ENCODE peak calls at places on chromosomes 13 and 19, in ten cellular contexts. One of them, this sample, is unnamed.

GRCh38 chr19:48726573-48726972 is 7.0 kb upstream of the MAMSTR start:
- DNase-seq in NCI-H774: no peak
- DNase-seq in thoracic aorta: no peak
- DNase-seq in right lobe of liver: no peak
- DNase-seq in stimulated activated CD4-positive, alpha-beta T cell treated with anti-CD3 and anti-CD28 coated beads, Interleukin-1b, Interleukin-23, amount 100 ng/mL, for 1 hour: no peak
- DNase-seq in ecto neural progenitor cell: no peak
- DNase-seq in activated CD8-positive, alpha-beta memory T cell treated with anti-CD3 and anti-CD28 coated beads, Interleukin-2, amount 50 U/mL, for 4 hours: no peak
- DNase-seq in CD4-positive, alpha-beta T cell: no peak
- DNase-seq in left ventricle myocardium inferior: no peak
- DNase-seq in stimulated activated CD8-positive, alpha-beta memory T cell treated with anti-CD3 and anti-CD28 coated beads, Interleukin-15, amount 100 ng/mL, for 48 hours: no peak
- DNase-seq in this sample: no peak

GRCh38 chr19:48746738-48747575 is at the start of gene IZUMO1:
- DNase-seq in left ventricle myocardium inferior: peak
- DNase-seq in NCI-H774: no peak
- DNase-seq in stimulated activated CD8-positive, alpha-beta memory T cell treated with anti-CD3 and anti-CD28 coated beads, Interleukin-15, amount 100 ng/mL, for 48 hours: peak
- DNase-seq in ecto neural progenitor cell: peak
- DNase-seq in activated CD8-positive, alpha-beta memory T cell treated with anti-CD3 and anti-CD28 coated beads, Interleukin-2, amount 50 U/mL, for 4 hours: no peak
- DNase-seq in CD4-positive, alpha-beta T cell: peak
- DNase-seq in stimulated activated CD4-positive, alpha-beta T cell treated with anti-CD3 and anti-CD28 coated beads, Interleukin-1b, Interleukin-23, amount 100 ng/mL, for 1 hour: no peak
- DNase-seq in thoracic aorta: peak
- DNase-seq in right lobe of liver: peak
- DNase-seq in this sample: no peak

GRCh38 chr19:55146078-55146647 is 2.8 kb downstream of the TNNT1 start:
- DNase-seq in right lobe of liver: no peak
- DNase-seq in thoracic aorta: no peak
- DNase-seq in left ventricle myocardium inferior: no peak
- DNase-seq in stimulated activated CD8-positive, alpha-beta memory T cell treated with anti-CD3 and anti-CD28 coated beads, Interleukin-15, amount 100 ng/mL, for 48 hours: no peak
- DNase-seq in ecto neural progenitor cell: no peak
- DNase-seq in stimulated activated CD4-positive, alpha-beta T cell treated with anti-CD3 and anti-CD28 coated beads, Interleukin-1b, Interleukin-23, amount 100 ng/mL, for 1 hour: no peak
- DNase-seq in NCI-H774: peak
- DNase-seq in activated CD8-positive, alpha-beta memory T cell treated with anti-CD3 and anti-CD28 coated beads, Interleukin-2, amount 50 U/mL, for 4 hours: no peak
- DNase-seq in CD4-positive, alpha-beta T cell: no peak
- DNase-seq in this sample: no peak

GRCh38 chr19:29775575-29775900 is 36.3 kb upstream of the CCNE1 start:
- DNase-seq in CD4-positive, alpha-beta T cell: no peak
- DNase-seq in activated CD8-positive, alpha-beta memory T cell treated with anti-CD3 and anti-CD28 coated beads, Interleukin-2, amount 50 U/mL, for 4 hours: no peak
- DNase-seq in NCI-H774: no peak
- DNase-seq in stimulated activated CD4-positive, alpha-beta T cell treated with anti-CD3 and anti-CD28 coated beads, Interleukin-1b, Interleukin-23, amount 100 ng/mL, for 1 hour: no peak
- DNase-seq in ecto neural progenitor cell: no peak
- DNase-seq in left ventricle myocardium inferior: no peak
- DNase-seq in stimulated activated CD8-positive, alpha-beta memory T cell treated with anti-CD3 and anti-CD28 coated beads, Interleukin-15, amount 100 ng/mL, for 48 hours: no peak
- DNase-seq in right lobe of liver: no peak
- DNase-seq in thoracic aorta: no peak
- DNase-seq in this sample: no peak

GRCh38 chr19:55189424-55189823 is 9.3 kb upstream of the SYT5 start:
- DNase-seq in right lobe of liver: no peak
- DNase-seq in ecto neural progenitor cell: no peak
- DNase-seq in CD4-positive, alpha-beta T cell: no peak
- DNase-seq in NCI-H774: no peak
- DNase-seq in thoracic aorta: no peak
- DNase-seq in activated CD8-positive, alpha-beta memory T cell treated with anti-CD3 and anti-CD28 coated beads, Interleukin-2, amount 50 U/mL, for 4 hours: no peak
- DNase-seq in stimulated activated CD8-positive, alpha-beta memory T cell treated with anti-CD3 and anti-CD28 coated beads, Interleukin-15, amount 100 ng/mL, for 48 hours: no peak
- DNase-seq in stimulated activated CD4-positive, alpha-beta T cell treated with anti-CD3 and anti-CD28 coated beads, Interleukin-1b, Interleukin-23, amount 100 ng/mL, for 1 hour: no peak
- DNase-seq in left ventricle myocardium inferior: peak
- DNase-seq in this sample: no peak

GRCh38 chr13:44305845-44306244 is 67.8 kb upstream of the SERP2 start:
- DNase-seq in activated CD8-positive, alpha-beta memory T cell treated with anti-CD3 and anti-CD28 coated beads, Interleukin-2, amount 50 U/mL, for 4 hours: no peak
- DNase-seq in NCI-H774: peak
- DNase-seq in stimulated activated CD8-positive, alpha-beta memory T cell treated with anti-CD3 and anti-CD28 coated beads, Interleukin-15, amount 100 ng/mL, for 48 hours: no peak
- DNase-seq in thoracic aorta: no peak
- DNase-seq in left ventricle myocardium inferior: no peak
- DNase-seq in right lobe of liver: no peak
- DNase-seq in ecto neural progenitor cell: no peak
- DNase-seq in stimulated activated CD4-positive, alpha-beta T cell treated with anti-CD3 and anti-CD28 coated beads, Interleukin-1b, Interleukin-23, amount 100 ng/mL, for 1 hour: no peak
- DNase-seq in CD4-positive, alpha-beta T cell: no peak
- DNase-seq in this sample: no peak

GRCh38 chr19:16462757-16463250 is 9.0 kb downstream of the EPS15L1 start:
- DNase-seq in ecto neural progenitor cell: no peak
- DNase-seq in CD4-positive, alpha-beta T cell: no peak
- DNase-seq in right lobe of liver: peak
- DNase-seq in NCI-H774: no peak
- DNase-seq in activated CD8-positive, alpha-beta memory T cell treated with anti-CD3 and anti-CD28 coated beads, Interleukin-2, amount 50 U/mL, for 4 hours: no peak
- DNase-seq in left ventricle myocardium inferior: peak
- DNase-seq in thoracic aorta: no peak
- DNase-seq in stimulated activated CD8-positive, alpha-beta memory T cell treated with anti-CD3 and anti-CD28 coated beads, Interleukin-15, amount 100 ng/mL, for 48 hours: no peak
- DNase-seq in stimulated activated CD4-positive, alpha-beta T cell treated with anti-CD3 and anti-CD28 coated beads, Interleukin-1b, Interleukin-23, amount 100 ng/mL, for 1 hour: no peak
- DNase-seq in this sample: no peak

GRCh38 chr13:76823969-76824368 is 62.2 kb downstream of the KCTD12 start:
- DNase-seq in right lobe of liver: no peak
- DNase-seq in ecto neural progenitor cell: no peak
- DNase-seq in stimulated activated CD8-positive, alpha-beta memory T cell treated with anti-CD3 and anti-CD28 coated beads, Interleukin-15, amount 100 ng/mL, for 48 hours: no peak
- DNase-seq in CD4-positive, alpha-beta T cell: no peak
- DNase-seq in stimulated activated CD4-positive, alpha-beta T cell treated with anti-CD3 and anti-CD28 coated beads, Interleukin-1b, Interleukin-23, amount 100 ng/mL, for 1 hour: no peak
- DNase-seq in activated CD8-positive, alpha-beta memory T cell treated with anti-CD3 and anti-CD28 coated beads, Interleukin-2, amount 50 U/mL, for 4 hours: no peak
- DNase-seq in left ventricle myocardium inferior: no peak
- DNase-seq in NCI-H774: no peak
- DNase-seq in thoracic aorta: no peak
- DNase-seq in this sample: no peak

GRCh38 chr19:39347332-39348227 is 5.4 kb downstream of the SAMD4B start:
- DNase-seq in right lobe of liver: no peak
- DNase-seq in CD4-positive, alpha-beta T cell: no peak
- DNase-seq in thoracic aorta: no peak
- DNase-seq in left ventricle myocardium inferior: no peak
- DNase-seq in ecto neural progenitor cell: no peak
- DNase-seq in stimulated activated CD8-positive, alpha-beta memory T cell treated with anti-CD3 and anti-CD28 coated beads, Interleukin-15, amount 100 ng/mL, for 48 hours: no peak
- DNase-seq in stimulated activated CD4-positive, alpha-beta T cell treated with anti-CD3 and anti-CD28 coated beads, Interleukin-1b, Interleukin-23, amount 100 ng/mL, for 1 hour: no peak
- DNase-seq in NCI-H774: no peak
- DNase-seq in activated CD8-positive, alpha-beta memory T cell treated with anti-CD3 and anti-CD28 coated beads, Interleukin-2, amount 50 U/mL, for 4 hours: no peak
- DNase-seq in this sample: no peak

GRCh38 chr13:95485045-95485517 is 67.4 kb upstream of the CLDN10 start:
- DNase-seq in thoracic aorta: no peak
- DNase-seq in right lobe of liver: no peak
- DNase-seq in left ventricle myocardium inferior: no peak
- DNase-seq in CD4-positive, alpha-beta T cell: no peak
- DNase-seq in NCI-H774: no peak
- DNase-seq in stimulated activated CD4-positive, alpha-beta T cell treated with anti-CD3 and anti-CD28 coated beads, Interleukin-1b, Interleukin-23, amount 100 ng/mL, for 1 hour: no peak
- DNase-seq in activated CD8-positive, alpha-beta memory T cell treated with anti-CD3 and anti-CD28 coated beads, Interleukin-2, amount 50 U/mL, for 4 hours: no peak
- DNase-seq in ecto neural progenitor cell: no peak
- DNase-seq in stimulated activated CD8-positive, alpha-beta memory T cell treated with anti-CD3 and anti-CD28 coated beads, Interleukin-15, amount 100 ng/mL, for 48 hours: no peak
- DNase-seq in this sample: no peak

GRCh38 chr13:53242015-53242414 is 213.4 kb downstream of the OLFM4 start:
- DNase-seq in stimulated activated CD4-positive, alpha-beta T cell treated with anti-CD3 and anti-CD28 coated beads, Interleukin-1b, Interleukin-23, amount 100 ng/mL, for 1 hour: no peak
- DNase-seq in activated CD8-positive, alpha-beta memory T cell treated with anti-CD3 and anti-CD28 coated beads, Interleukin-2, amount 50 U/mL, for 4 hours: no peak
- DNase-seq in stimulated activated CD8-positive, alpha-beta memory T cell treated with anti-CD3 and anti-CD28 coated beads, Interleukin-15, amount 100 ng/mL, for 48 hours: no peak
- DNase-seq in thoracic aorta: no peak
- DNase-seq in NCI-H774: no peak
- DNase-seq in ecto neural progenitor cell: no peak
- DNase-seq in right lobe of liver: no peak
- DNase-seq in CD4-positive, alpha-beta T cell: no peak
- DNase-seq in left ventricle myocardium inferior: no peak
- DNase-seq in this sample: no peak

GRCh38 chr13:20340136-20340758 is 108.1 kb upstream of the GJB6 start:
- DNase-seq in activated CD8-positive, alpha-beta memory T cell treated with anti-CD3 and anti-CD28 coated beads, Interleukin-2, amount 50 U/mL, for 4 hours: no peak
- DNase-seq in NCI-H774: no peak
- DNase-seq in CD4-positive, alpha-beta T cell: no peak
- DNase-seq in left ventricle myocardium inferior: no peak
- DNase-seq in stimulated activated CD4-positive, alpha-beta T cell treated with anti-CD3 and anti-CD28 coated beads, Interleukin-1b, Interleukin-23, amount 100 ng/mL, for 1 hour: no peak
- DNase-seq in ecto neural progenitor cell: no peak
- DNase-seq in thoracic aorta: no peak
- DNase-seq in right lobe of liver: no peak
- DNase-seq in stimulated activated CD8-positive, alpha-beta memory T cell treated with anti-CD3 and anti-CD28 coated beads, Interleukin-15, amount 100 ng/mL, for 48 hours: no peak
- DNase-seq in this sample: no peak

GRCh38 chr19:17749912-17750317 is 1.4 kb upstream of the FCHO1 start:
- DNase-seq in CD4-positive, alpha-beta T cell: no peak
- DNase-seq in activated CD8-positive, alpha-beta memory T cell treated with anti-CD3 and anti-CD28 coated beads, Interleukin-2, amount 50 U/mL, for 4 hours: peak
- DNase-seq in stimulated activated CD4-positive, alpha-beta T cell treated with anti-CD3 and anti-CD28 coated beads, Interleukin-1b, Interleukin-23, amount 100 ng/mL, for 1 hour: no peak
- DNase-seq in left ventricle myocardium inferior: no peak
- DNase-seq in ecto neural progenitor cell: peak
- DNase-seq in NCI-H774: no peak
- DNase-seq in stimulated activated CD8-positive, alpha-beta memory T cell treated with anti-CD3 and anti-CD28 coated beads, Interleukin-15, amount 100 ng/mL, for 48 hours: no peak
- DNase-seq in right lobe of liver: no peak
- DNase-seq in thoracic aorta: no peak
- DNase-seq in this sample: no peak

GRCh38 chr13:112545866-112546265 is 42.1 kb downstream of the TUBGCP3 start:
- DNase-seq in ecto neural progenitor cell: no peak
- DNase-seq in NCI-H774: no peak
- DNase-seq in CD4-positive, alpha-beta T cell: no peak
- DNase-seq in stimulated activated CD8-positive, alpha-beta memory T cell treated with anti-CD3 and anti-CD28 coated beads, Interleukin-15, amount 100 ng/mL, for 48 hours: no peak
- DNase-seq in activated CD8-positive, alpha-beta memory T cell treated with anti-CD3 and anti-CD28 coated beads, Interleukin-2, amount 50 U/mL, for 4 hours: no peak
- DNase-seq in thoracic aorta: no peak
- DNase-seq in stimulated activated CD4-positive, alpha-beta T cell treated with anti-CD3 and anti-CD28 coated beads, Interleukin-1b, Interleukin-23, amount 100 ng/mL, for 1 hour: no peak
- DNase-seq in right lobe of liver: no peak
- DNase-seq in left ventricle myocardium inferior: no peak
- DNase-seq in this sample: no peak

GRCh38 chr19:19406878-19407639 is 1.6 kb downstream of the GATAD2A start:
- DNase-seq in CD4-positive, alpha-beta T cell: peak
- DNase-seq in activated CD8-positive, alpha-beta memory T cell treated with anti-CD3 and anti-CD28 coated beads, Interleukin-2, amount 50 U/mL, for 4 hours: peak
- DNase-seq in stimulated activated CD4-positive, alpha-beta T cell treated with anti-CD3 and anti-CD28 coated beads, Interleukin-1b, Interleukin-23, amount 100 ng/mL, for 1 hour: no peak
- DNase-seq in left ventricle myocardium inferior: no peak
- DNase-seq in stimulated activated CD8-positive, alpha-beta memory T cell treated with anti-CD3 and anti-CD28 coated beads, Interleukin-15, amount 100 ng/mL, for 48 hours: peak
- DNase-seq in ecto neural progenitor cell: no peak
- DNase-seq in thoracic aorta: no peak
- DNase-seq in NCI-H774: no peak
- DNase-seq in right lobe of liver: no peak
- DNase-seq in this sample: peak

GRCh38 chr19:58536852-58537798 is 6.7 kb upstream of the TRIM28 start:
- DNase-seq in activated CD8-positive, alpha-beta memory T cell treated with anti-CD3 and anti-CD28 coated beads, Interleukin-2, amount 50 U/mL, for 4 hours: no peak
- DNase-seq in CD4-positive, alpha-beta T cell: no peak
- DNase-seq in stimulated activated CD8-positive, alpha-beta memory T cell treated with anti-CD3 and anti-CD28 coated beads, Interleukin-15, amount 100 ng/mL, for 48 hours: no peak
- DNase-seq in stimulated activated CD4-positive, alpha-beta T cell treated with anti-CD3 and anti-CD28 coated beads, Interleukin-1b, Interleukin-23, amount 100 ng/mL, for 1 hour: no peak
- DNase-seq in ecto neural progenitor cell: no peak
- DNase-seq in left ventricle myocardium inferior: no peak
- DNase-seq in thoracic aorta: no peak
- DNase-seq in NCI-H774: no peak
- DNase-seq in right lobe of liver: no peak
- DNase-seq in this sample: no peak

GRCh38 chr19:11195169-11195568 is 2.2 kb downstream of the KANK2 start:
- DNase-seq in thoracic aorta: no peak
- DNase-seq in CD4-positive, alpha-beta T cell: no peak
- DNase-seq in stimulated activated CD4-positive, alpha-beta T cell treated with anti-CD3 and anti-CD28 coated beads, Interleukin-1b, Interleukin-23, amount 100 ng/mL, for 1 hour: no peak
- DNase-seq in NCI-H774: no peak
- DNase-seq in right lobe of liver: no peak
- DNase-seq in activated CD8-positive, alpha-beta memory T cell treated with anti-CD3 and anti-CD28 coated beads, Interleukin-2, amount 50 U/mL, for 4 hours: no peak
- DNase-seq in stimulated activated CD8-positive, alpha-beta memory T cell treated with anti-CD3 and anti-CD28 coated beads, Interleukin-15, amount 100 ng/mL, for 48 hours: no peak
- DNase-seq in ecto neural progenitor cell: no peak
- DNase-seq in left ventricle myocardium inferior: peak
- DNase-seq in this sample: no peak

GRCh38 chr13:39317284-39317683 is 279.0 kb downstream of the NHLRC3 start:
- DNase-seq in right lobe of liver: no peak
- DNase-seq in activated CD8-positive, alpha-beta memory T cell treated with anti-CD3 and anti-CD28 coated beads, Interleukin-2, amount 50 U/mL, for 4 hours: no peak
- DNase-seq in CD4-positive, alpha-beta T cell: no peak
- DNase-seq in ecto neural progenitor cell: no peak
- DNase-seq in thoracic aorta: no peak
- DNase-seq in left ventricle myocardium inferior: peak
- DNase-seq in stimulated activated CD8-positive, alpha-beta memory T cell treated with anti-CD3 and anti-CD28 coated beads, Interleukin-15, amount 100 ng/mL, for 48 hours: no peak
- DNase-seq in stimulated activated CD4-positive, alpha-beta T cell treated with anti-CD3 and anti-CD28 coated beads, Interleukin-1b, Interleukin-23, amount 100 ng/mL, for 1 hour: no peak
- DNase-seq in NCI-H774: no peak
- DNase-seq in this sample: no peak

GRCh38 chr13:98706446-98707110 is 45.9 kb downstream of the SLC15A1 start:
- DNase-seq in activated CD8-positive, alpha-beta memory T cell treated with anti-CD3 and anti-CD28 coated beads, Interleukin-2, amount 50 U/mL, for 4 hours: no peak
- DNase-seq in left ventricle myocardium inferior: no peak
- DNase-seq in stimulated activated CD4-positive, alpha-beta T cell treated with anti-CD3 and anti-CD28 coated beads, Interleukin-1b, Interleukin-23, amount 100 ng/mL, for 1 hour: no peak
- DNase-seq in NCI-H774: no peak
- DNase-seq in CD4-positive, alpha-beta T cell: no peak
- DNase-seq in stimulated activated CD8-positive, alpha-beta memory T cell treated with anti-CD3 and anti-CD28 coated beads, Interleukin-15, amount 100 ng/mL, for 48 hours: no peak
- DNase-seq in right lobe of liver: no peak
- DNase-seq in thoracic aorta: no peak
- DNase-seq in ecto neural progenitor cell: no peak
- DNase-seq in this sample: no peak

GRCh38 chr19:31334849-31335624 is 14.2 kb downstream of the TSHZ3 start:
- DNase-seq in CD4-positive, alpha-beta T cell: no peak
- DNase-seq in left ventricle myocardium inferior: no peak
- DNase-seq in NCI-H774: no peak
- DNase-seq in ecto neural progenitor cell: no peak
- DNase-seq in stimulated activated CD8-positive, alpha-beta memory T cell treated with anti-CD3 and anti-CD28 coated beads, Interleukin-15, amount 100 ng/mL, for 48 hours: no peak
- DNase-seq in thoracic aorta: no peak
- DNase-seq in activated CD8-positive, alpha-beta memory T cell treated with anti-CD3 and anti-CD28 coated beads, Interleukin-2, amount 50 U/mL, for 4 hours: no peak
- DNase-seq in stimulated activated CD4-positive, alpha-beta T cell treated with anti-CD3 and anti-CD28 coated beads, Interleukin-1b, Interleukin-23, amount 100 ng/mL, for 1 hour: no peak
- DNase-seq in right lobe of liver: no peak
- DNase-seq in this sample: no peak